ENCODE peak calls at places on chromosomes 1 and 21, in five cellular contexts. Y, T, D, S and X are unnamed samples.

GRCh38 chr1:25993197-25993951 is 4.5 kb downstream of the PAFAH2 start:
- DNase-seq in Y (no peak), T (no peak), D (no peak), S (no peak), X (no peak)

GRCh38 chr1:110196917-110197782 is 13.0 kb upstream of the KCNC4 start:
- DNase-seq in Y (peak), T (peak), D (peak), S (peak), X (peak)

GRCh38 chr1:97017895-97018294 is 296.3 kb downstream of the PTBP2 start:
- DNase-seq in Y (no peak), T (no peak), D (peak), S (no peak), X (no peak)

GRCh38 chr1:16921391-16922185 is at the start of gene CROCC:
- DNase-seq in Y (peak), T (peak), D (peak), S (no peak), X (no peak)

GRCh38 chr1:112431038-112431437 is 35.0 kb downstream of the CTTNBP2NL start:
- DNase-seq in Y (no peak), T (no peak), D (no peak), S (no peak), X (no peak)

GRCh38 chr1:150152182-150152536 is 2.4 kb downstream of the PLEKHO1 start:
- DNase-seq in Y (no peak), T (no peak), D (no peak), S (no peak), X (no peak)

GRCh38 chr21:28111151-28111619 is 881.5 kb downstream of the LTN1 start:
- DNase-seq in Y (no peak), T (no peak), D (no peak), S (no peak), X (no peak)

GRCh38 chr1:226829105-226829504 is 41.3 kb upstream of the PSEN2 start:
- DNase-seq in Y (peak), T (no peak), D (no peak), S (no peak), X (no peak)

GRCh38 chr21:14878971-14879370 is 185.8 kb downstream of the NRIP1 start:
- DNase-seq in Y (no peak), T (no peak), D (no peak), S (no peak), X (no peak)

GRCh38 chr1:215201301-215201700 is 118.8 kb downstream of the KCNK2 start:
- DNase-seq in Y (no peak), T (no peak), D (no peak), S (no peak), X (no peak)

GRCh38 chr1:78490861-78491310 is at the start of gene PTGFR:
- DNase-seq in Y (no peak), T (no peak), D (no peak), S (no peak), X (no peak)

GRCh38 chr1:25033030-25033827 is 103.2 kb upstream of the RUNX3 start:
- DNase-seq in Y (no peak), T (no peak), D (no peak), S (no peak), X (no peak)

GRCh38 chr1:39204441-39205081 is at the start of gene MACF1:
- DNase-seq in Y (peak), T (no peak), D (no peak), S (peak), X (no peak)

GRCh38 chr1:13732971-13733667 is 33.1 kb downstream of the PRDM2 start:
- DNase-seq in Y (no peak), T (no peak), D (no peak), S (no peak), X (peak)

GRCh38 chr1:242854466-242854865 is 330.0 kb upstream of the PLD5 start:
- DNase-seq in Y (no peak), T (no peak), D (no peak), S (no peak), X (no peak)

GRCh38 chr21:33011462-33011861 is 14.3 kb upstream of the OLIG2 start:
- DNase-seq in Y (no peak), T (no peak), D (no peak), S (no peak), X (no peak)

GRCh38 chr21:25963186-25963585 is 207.4 kb downstream of the APP start:
- DNase-seq in Y (no peak), T (no peak), D (no peak), S (no peak), X (no peak)

GRCh38 chr1:93565496-93566221 is 116.0 kb downstream of the BCAR3 start:
- DNase-seq in Y (no peak), T (no peak), D (no peak), S (no peak), X (no peak)

GRCh38 chr1:16153999-16154673 is 1.7 kb downstream of the EPHA2 start:
- DNase-seq in Y (no peak), T (no peak), D (no peak), S (no peak), X (no peak)

GRCh38 chr1:94154989-94155388 is 34.0 kb upstream of the ABCA4 start:
- DNase-seq in Y (no peak), T (no peak), D (no peak), S (no peak), X (no peak)

GRCh38 chr1:30417701-30418425 is 305.5 kb downstream of the MATN1 start:
- DNase-seq in Y (no peak), T (peak), D (no peak), S (no peak), X (no peak)

GRCh38 chr1:2248127-2248826 is 20.2 kb downstream of the SKI start:
- DNase-seq in Y (no peak), T (no peak), D (peak), S (peak), X (no peak)

GRCh38 chr1:29415156-29415830 is 179.0 kb downstream of the PTPRU start:
- DNase-seq in Y (no peak), T (no peak), D (peak), S (no peak), X (no peak)

GRCh38 chr21:41634211-41634694 is 126.3 kb upstream of the TMPRSS2 start:
- DNase-seq in Y (no peak), T (no peak), D (peak), S (no peak), X (no peak)

GRCh38 chr1:41626146-41626545 is 141.7 kb upstream of the EDN2 start:
- DNase-seq in Y (peak), T (no peak), D (no peak), S (no peak), X (no peak)

GRCh38 chr1:21936366-21937031 is 611 bp downstream of the HSPG2 start:
- DNase-seq in Y (no peak), T (no peak), D (no peak), S (no peak), X (no peak)

GRCh38 chr1:201540846-201541735 is 2.2 kb downstream of the NAV1 start:
- DNase-seq in Y (no peak), T (peak), D (no peak), S (no peak), X (no peak)

GRCh38 chr1:220880367-220880680 is 1.1 kb downstream of the HLX start:
- DNase-seq in Y (no peak), T (no peak), D (no peak), S (no peak), X (no peak)